ENCODE peak calls at places on chromosome 9, in seven cellular contexts. K is mammary epithelial cell, S is PC-3, X is Karpas-422, F is SK-N-SH, B is GM23248, U is endothelial cell of umbilical vein. Q is an unnamed sample. For H4K20me1, the result is how much of the 10 kb centered on the place peaks cover.

GRCh38 chr9:137390553-137391410 is 32.2 kb downstream of the EXD3 start:
- DNase-seq in K (no peak), S (peak), X (peak), F (no peak), B (no peak), U (no peak), Q (no peak)

GRCh38 chr9:21970800-21971620 is 23.2 kb downstream of the CDKN2A start:
- DNase-seq in K (no peak), S (no peak), X (no peak), F (no peak), B (peak), U (no peak), Q (no peak)

GRCh38 chr9:13354733-13355132 is 75.2 kb upstream of the MPDZ start:
- DNase-seq in K (peak), S (peak), X (no peak), F (no peak), B (peak), U (no peak), Q (no peak)

GRCh38 chr9:6759114-6759977 is 1.6 kb downstream of the KDM4C start:
- DNase-seq in K (peak), S (peak), X (peak), F (peak), B (peak), U (peak), Q (peak)

GRCh38 chr9:86660146-86660545 is 287.2 kb downstream of the GAS1 start:
- DNase-seq in K (peak), S (no peak), X (no peak), F (no peak), B (peak), U (no peak), Q (no peak)

GRCh38 chr9:37953204-37953774 is 49.4 kb upstream of the SLC25A51 start:
- DNase-seq in K (no peak), S (no peak), X (no peak), F (no peak), B (no peak), U (no peak), Q (no peak)

GRCh38 chr9:105932276-105932675 is 237.9 kb downstream of the TMEM38B start:
- DNase-seq in K (no peak), S (no peak), X (no peak), F (no peak), B (no peak), U (no peak), Q (no peak)

GRCh38 chr9:72945391-72945790 is 7.5 kb downstream of the ALDH1A1 start:
- DNase-seq in K (no peak), S (no peak), X (no peak), F (no peak), B (no peak), U (no peak), Q (no peak)

GRCh38 chr9:92763721-92764380 is 782 bp downstream of the BICD2 start:
- DNase-seq in K (no peak), S (no peak), X (peak), F (peak), B (peak), U (peak), Q (no peak)

GRCh38 chr9:134624119-134624826 is 17.3 kb upstream of the COL5A1 start:
- DNase-seq in K (no peak), S (no peak), X (no peak), F (no peak), B (peak), U (no peak), Q (no peak)

GRCh38 chr9:7123743-7124142 is 366.0 kb downstream of the KDM4C start:
- DNase-seq in K (peak), S (peak), X (no peak), F (no peak), B (peak), U (no peak), Q (no peak)

GRCh38 chr9:109012876-109013677 is at the start of gene CTNNAL1:
- DNase-seq in K (peak), S (peak), X (peak), F (peak), B (peak), U (peak), Q (peak)

GRCh38 chr9:37034938-37035471 is 937 bp upstream of the PAX5 start:
- DNase-seq in K (no peak), S (no peak), X (no peak), F (peak), B (no peak), U (no peak), Q (no peak)

GRCh38 chr9:10134266-10134665 is 478.5 kb downstream of the PTPRD start:
- DNase-seq in K (no peak), S (no peak), X (no peak), F (no peak), B (no peak), U (no peak), Q (no peak)

GRCh38 chr9:105369911-105370310 is 77.9 kb upstream of the FSD1L start:
- DNase-seq in K (no peak), S (no peak), X (no peak), F (no peak), B (no peak), U (no peak), Q (no peak)

GRCh38 chr9:106441283-106441682 is 421.7 kb upstream of the ZNF462 start:
- DNase-seq in K (no peak), S (peak), X (no peak), F (no peak), B (no peak), U (no peak), Q (no peak)

GRCh38 chr9:136754059-136754572 is 3.9 kb downstream of the LCN8 start:
- DNase-seq in K (no peak), S (no peak), X (no peak), F (no peak), B (no peak), U (no peak), Q (no peak)

GRCh38 chr9:124684140-124684539 is 87.0 kb downstream of the NR6A1 start:
- DNase-seq in K (no peak), S (no peak), X (no peak), F (no peak), B (no peak), U (no peak), Q (no peak)

GRCh38 chr9:112020680-112021596 is 124.3 kb downstream of the UGCG start:
- DNase-seq in K (peak), S (peak), X (no peak), F (no peak), B (peak), U (peak), Q (peak)

GRCh38 chr9:2271426-2271825 is 256.3 kb downstream of the SMARCA2 start:
- DNase-seq in K (peak), S (peak), X (peak), F (peak), B (peak), U (peak), Q (no peak)

GRCh38 chr9:91421022-91421765 is 2.4 kb downstream of the NFIL3 start:
- DNase-seq in K (no peak), S (no peak), X (no peak), F (peak), B (peak), U (peak), Q (peak)

DNA sequence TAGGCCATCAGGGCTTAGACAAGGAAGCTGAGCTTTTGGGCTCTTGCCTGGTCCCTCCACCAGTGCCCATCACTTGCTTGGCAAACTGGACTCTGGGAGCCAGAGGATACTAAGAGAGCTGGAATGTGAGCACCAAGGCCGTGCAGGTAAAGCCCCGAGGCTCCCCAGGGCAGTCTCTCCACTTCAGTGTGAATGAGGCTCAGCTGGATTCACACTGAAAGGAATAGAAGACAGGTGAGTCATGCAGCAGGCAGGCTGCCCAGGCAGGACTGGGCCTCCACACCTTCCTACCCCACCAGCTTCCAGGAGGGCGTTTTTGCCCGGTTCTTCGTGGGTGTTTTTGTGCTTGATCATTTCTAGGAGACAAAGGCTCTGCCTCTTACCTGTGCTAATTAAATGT is 7.3 kb upstream of the CTSV start:
- DNase-seq in K (peak), S (peak), X (no peak), F (no peak), B (peak), U (no peak), Q (peak)
- H4K20me1 ChIP-seq in K (under half), S (under half), X (under half), F (under half), B (under half), U (under half), Q (under half)

GRCh38 chr9:94085062-94085639 is 887 bp downstream of the PTPDC1 start:
- DNase-seq in K (peak), S (peak), X (no peak), F (no peak), B (peak), U (no peak), Q (peak)
- H4K20me1 ChIP-seq in K (under half), S (under half), X (under half), F (under half), B (under half), U (under half), Q (under half)

DNA sequence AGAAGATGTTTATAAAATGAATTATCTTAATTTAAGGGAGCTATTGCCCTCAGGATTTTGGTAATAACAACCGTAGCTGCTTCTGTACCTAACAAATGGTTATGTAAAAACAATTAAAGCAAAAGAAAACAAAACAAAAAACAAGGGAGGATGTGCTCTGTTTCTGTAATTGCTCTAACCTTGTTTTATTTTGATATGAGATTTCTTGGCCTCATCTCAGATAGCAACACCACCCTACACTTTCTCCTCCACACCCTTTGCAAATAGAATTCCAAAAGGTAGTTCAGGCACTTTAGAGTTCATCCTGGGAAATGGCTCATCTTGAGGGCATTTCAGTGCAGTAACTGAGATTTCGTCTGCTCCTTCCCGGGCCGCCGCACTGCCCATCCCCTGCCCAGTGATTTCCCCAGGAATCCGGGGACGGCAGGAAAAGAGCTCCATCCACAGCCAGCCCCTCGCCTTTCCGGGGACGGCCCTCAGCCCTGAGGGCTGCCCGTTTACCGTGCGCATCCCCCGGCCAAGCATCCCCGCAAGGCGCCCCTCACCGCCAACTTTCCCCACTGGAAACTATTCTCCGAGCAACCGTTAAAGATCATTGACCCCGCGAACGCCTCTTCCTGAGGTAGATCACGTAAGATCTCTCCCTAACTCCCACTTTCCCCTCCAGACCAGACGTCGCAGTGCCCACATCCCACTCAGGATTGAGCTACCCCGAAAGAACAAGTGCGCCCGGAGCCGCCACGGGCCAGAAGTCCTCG is 1.2 kb downstream of the FNBP1 start:
- DNase-seq in K (peak), S (peak), X (peak), F (peak), B (peak), U (peak), Q (no peak)
- H4K20me1 ChIP-seq in K (under half), S (under half), X (under half), F (under half), B (under half), U (under half), Q (under half)

GRCh38 chr9:35687306-35687705 is 2.4 kb downstream of the TPM2 start:
- DNase-seq in K (no peak), S (no peak), X (no peak), F (no peak), B (no peak), U (no peak), Q (peak)

GRCh38 chr9:35686222-35687203 is 3.2 kb downstream of the TPM2 start:
- DNase-seq in K (no peak), S (no peak), X (no peak), F (no peak), B (peak), U (no peak), Q (no peak)

GRCh38 chr9:35683323-35683722 is 6.4 kb downstream of the TPM2 start:
- DNase-seq in K (no peak), S (no peak), X (no peak), F (no peak), B (no peak), U (no peak), Q (no peak)

GRCh38 chr9:35685506-35685905 is 4.2 kb downstream of the TPM2 start:
- DNase-seq in K (no peak), S (no peak), X (no peak), F (no peak), B (no peak), U (no peak), Q (no peak)

DNA sequence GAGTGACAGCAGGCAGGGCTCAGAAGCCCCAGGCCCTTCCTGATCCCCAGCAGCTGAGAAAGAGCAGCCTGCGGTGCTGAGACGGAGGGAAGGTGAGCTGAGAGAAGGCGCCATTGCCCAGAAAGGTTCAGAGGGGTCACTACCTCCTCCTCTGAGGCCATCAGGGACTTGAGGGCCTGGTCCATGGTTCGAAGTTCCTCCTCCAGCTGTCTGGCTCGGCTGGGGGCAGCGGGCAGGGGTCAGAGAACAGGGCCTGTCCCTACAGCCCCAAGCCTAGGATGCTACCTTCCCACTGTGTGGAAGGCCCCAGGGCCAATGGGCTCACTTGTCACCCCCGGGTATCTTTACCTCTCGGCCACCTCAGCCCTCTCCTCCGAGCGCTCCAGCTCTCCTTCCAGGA is 4.8 kb downstream of the TPM2 start:
- DNase-seq in K (no peak), S (no peak), X (no peak), F (no peak), B (no peak), U (no peak), Q (no peak)
- H4K20me1 ChIP-seq in K (under half), S (under half), X (under half), F (half or more), B (half or more), U (under half), Q (under half)

GRCh38 chr9:111005711-111006482 is 32.4 kb downstream of the LPAR1 start:
- DNase-seq in K (no peak), S (no peak), X (no peak), F (no peak), B (no peak), U (no peak), Q (no peak)
- H4K20me1 ChIP-seq in K (under half), S (under half), X (under half), F (under half), B (under half), U (under half), Q (under half)

Q was measured in HepG2.